ENCODE peak calls at places on chromosomes 3 and 15, in eight cellular contexts. Z is HCT116, K is heart right ventricle, M is endothelial cell, D is GM23338, F is hepatocyte, X is tibial artery, V is RWPE1. B is an unnamed sample.

GRCh38 chr3:145942052-145942451 is 218.9 kb downstream of the PLOD2 start:
- DNase-seq in Z (no peak), K (no peak), M (no peak), D (no peak), F (no peak), X (no peak), V (no peak), B (no peak)

GRCh38 chr3:52153389-52154096 is 680 bp downstream of the POC1A start:
- DNase-seq in Z (peak), K (no peak), M (no peak), D (peak), F (peak), X (no peak), V (peak), B (no peak)

GRCh38 chr3:181329024-181329423 is 339.5 kb upstream of the DNAJC19 start:
- DNase-seq in Z (no peak), K (no peak), M (no peak), D (no peak), F (no peak), X (no peak), V (no peak), B (no peak)

GRCh38 chr15:41932511-41932910 is 38.7 kb upstream of the SPTBN5 start:
- DNase-seq in Z (no peak), K (no peak), M (no peak), D (no peak), F (no peak), X (no peak), V (no peak), B (no peak)

GRCh38 chr3:188929138-188929537 is 242.6 kb upstream of the TPRG1 start:
- DNase-seq in Z (no peak), K (no peak), M (no peak), D (peak), F (peak), X (no peak), V (no peak), B (no peak)

GRCh38 chr3:71640549-71640948 is 57.0 kb upstream of the FOXP1 start:
- DNase-seq in Z (no peak), K (no peak), M (no peak), D (no peak), F (no peak), X (no peak), V (no peak), B (no peak)

GRCh38 chr3:169604568-169604967 is 58.9 kb downstream of the MECOM start:
- DNase-seq in Z (peak), K (no peak), M (no peak), D (peak), F (no peak), X (no peak), V (no peak), B (no peak)

GRCh38 chr3:186826316-186826977 is 16.1 kb upstream of the ADIPOQ start:
- DNase-seq in Z (no peak), K (no peak), M (no peak), D (peak), F (no peak), X (no peak), V (no peak), B (no peak)

DNA sequence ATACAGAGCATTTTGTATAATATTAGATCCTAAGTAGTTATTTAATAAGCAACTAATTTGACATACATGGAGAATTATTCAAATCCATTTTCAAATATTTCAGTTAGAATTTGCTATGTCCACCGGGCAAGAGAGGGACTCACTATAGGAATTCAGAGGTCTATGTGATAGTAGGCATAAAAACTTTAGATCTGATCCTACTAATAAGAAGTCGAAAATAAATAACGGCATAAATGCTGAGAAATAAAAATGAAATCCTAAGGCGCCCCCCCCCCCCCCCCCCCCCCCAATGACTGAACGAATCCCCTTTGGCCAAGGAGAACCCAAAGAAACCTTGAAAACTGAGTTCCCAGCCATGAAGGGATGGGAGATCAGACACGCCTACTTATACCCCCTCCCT is 80.6 kb downstream of the ZNF385D start:
- DNase-seq in Z (no peak), K (no peak), M (no peak), D (no peak), F (no peak), X (no peak), V (no peak), B (no peak)
- TF ChIP-seq CTCF in Z (no peak), K (no peak), M (no peak), D (no peak), F (no peak), X (no peak), V (no peak), B (no peak)

DNA sequence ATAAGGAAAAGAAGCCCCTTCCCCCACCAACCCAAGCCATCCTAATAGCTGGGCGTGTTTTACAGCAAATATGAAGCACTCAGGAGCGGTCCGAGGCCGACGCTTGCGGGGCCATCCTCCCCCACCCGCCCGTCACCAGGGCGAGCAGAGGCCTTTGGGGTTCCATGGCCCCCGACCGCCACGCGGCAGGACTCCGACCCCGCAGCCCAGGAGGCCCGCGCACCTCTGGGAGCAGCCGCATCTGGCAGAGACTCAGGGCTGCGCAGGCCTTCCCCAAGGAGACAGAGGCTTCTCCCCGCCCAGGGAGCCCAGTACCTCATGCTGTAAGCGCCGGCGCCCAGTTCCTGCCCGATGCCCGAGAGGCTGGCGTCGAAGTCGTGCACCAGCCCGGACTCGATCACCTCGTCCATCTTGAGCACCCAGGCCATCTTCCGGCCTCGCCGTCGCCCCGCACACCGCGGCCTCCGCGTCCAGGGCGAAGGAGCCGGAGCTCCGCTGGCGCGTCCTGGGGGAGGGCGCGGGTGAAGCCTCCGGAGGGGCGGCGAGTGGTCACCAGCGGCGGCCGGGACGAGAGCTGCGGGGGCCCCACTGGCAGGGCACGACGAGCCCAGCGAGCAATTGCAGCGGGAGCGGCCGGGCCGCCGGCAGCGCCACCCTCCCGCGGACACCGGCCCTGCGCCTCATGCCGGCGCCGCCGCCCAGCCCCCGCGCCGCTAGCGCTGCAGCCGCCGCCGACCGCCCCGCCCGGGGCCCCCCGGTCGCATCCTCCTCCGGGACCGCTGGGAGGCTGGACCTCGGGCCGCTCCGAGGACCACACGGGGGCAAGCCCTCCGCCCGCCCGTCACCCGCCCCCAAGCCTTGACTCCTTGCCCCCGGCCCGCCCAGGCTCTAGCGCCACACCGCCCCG is 531 bp downstream of the UBP1 start:
- DNase-seq in Z (no peak), K (peak), M (peak), D (peak), F (peak), X (peak), V (peak), B (peak)
- TF ChIP-seq CTCF in Z (no peak), K (peak), M (no peak), D (peak), F (peak), X (peak), V (peak), B (peak)

DNA sequence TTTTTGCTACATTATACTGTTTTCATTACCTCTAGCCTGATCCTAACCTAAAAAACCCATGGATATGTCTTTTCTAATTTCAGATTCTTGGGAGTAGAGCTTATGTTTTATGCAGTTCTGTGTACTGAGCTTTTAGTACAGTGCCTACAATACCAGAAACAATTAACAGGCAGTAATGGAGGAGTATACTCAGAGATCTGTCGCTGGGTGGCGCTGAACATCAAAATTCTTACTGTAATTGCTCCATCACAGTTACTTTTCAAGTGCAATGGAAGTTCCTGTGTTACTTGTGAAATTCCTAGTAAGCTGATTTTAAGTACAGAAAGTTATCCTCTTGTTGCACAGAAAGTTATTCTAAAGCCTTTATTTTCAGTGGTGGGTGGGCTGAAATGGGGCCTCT is 66.9 kb downstream of the RNF13 start:
- DNase-seq in Z (peak), K (peak), M (peak), D (peak), F (peak), X (peak), V (peak), B (peak)
- TF ChIP-seq CTCF in Z (peak), K (peak), M (peak), D (peak), F (peak), X (peak), V (peak), B (no peak)

GRCh38 chr3:190326930-190327329 is 4.7 kb upstream of the CLDN1 start:
- DNase-seq in Z (no peak), K (no peak), M (no peak), D (no peak), F (no peak), X (no peak), V (no peak), B (no peak)
- TF ChIP-seq CTCF in Z (no peak), K (peak), M (no peak), D (no peak), F (no peak), X (no peak), V (no peak), B (no peak)

GRCh38 chr3:86702381-86702958 is 288.5 kb downstream of the VGLL3 start:
- DNase-seq in Z (no peak), K (no peak), M (no peak), D (peak), F (no peak), X (no peak), V (peak), B (no peak)
- TF ChIP-seq CTCF in Z (peak), K (peak), M (peak), D (peak), F (peak), X (no peak), V (peak), B (peak)

GRCh38 chr3:79886204-79886603 is 118.4 kb upstream of the ROBO1 start:
- DNase-seq in Z (no peak), K (no peak), M (no peak), D (peak), F (peak), X (no peak), V (no peak), B (no peak)
- TF ChIP-seq CTCF in Z (no peak), K (no peak), M (no peak), D (no peak), F (no peak), X (no peak), V (no peak), B (no peak)

DNA sequence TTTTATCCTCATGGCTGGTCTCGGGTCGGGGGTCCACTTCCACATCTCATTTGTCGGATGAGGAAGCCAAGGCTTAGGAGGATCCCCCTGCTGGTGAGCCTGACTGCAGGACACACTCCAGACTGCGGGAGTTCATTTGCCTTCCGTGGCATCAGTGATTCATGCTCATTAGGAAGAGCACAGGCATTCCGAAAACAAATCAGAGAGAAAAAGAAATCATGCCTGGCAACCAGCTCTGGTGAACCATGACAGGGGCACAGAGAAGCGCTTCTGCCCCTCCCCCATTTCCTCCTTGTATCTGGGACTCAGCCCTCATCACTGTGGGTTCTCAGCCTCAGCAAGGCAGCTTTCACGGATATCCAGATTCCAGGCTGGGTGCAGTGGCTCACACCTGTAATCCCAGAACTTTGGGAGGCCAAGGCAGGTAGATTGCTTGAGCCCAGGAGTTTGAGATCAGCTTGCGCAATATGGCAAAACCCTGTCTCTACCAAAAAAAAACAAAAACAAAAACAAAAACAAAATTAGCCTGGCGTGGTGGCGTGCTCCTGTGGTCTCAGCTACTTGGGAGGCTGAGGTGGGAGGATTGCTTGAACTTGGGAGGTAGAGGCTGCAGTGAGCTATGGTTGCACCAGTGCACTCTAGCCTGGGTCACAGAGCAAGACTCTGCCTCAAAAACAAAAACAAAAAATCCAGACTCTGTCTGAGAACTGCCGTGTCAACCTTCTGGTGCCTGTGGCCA is 28.4 kb downstream of the IRAK2 start:
- DNase-seq in Z (no peak), K (no peak), M (peak), D (peak), F (peak), X (peak), V (peak), B (no peak)
- TF ChIP-seq CTCF in Z (peak), K (peak), M (peak), D (peak), F (no peak), X (peak), V (no peak), B (no peak)

DNA sequence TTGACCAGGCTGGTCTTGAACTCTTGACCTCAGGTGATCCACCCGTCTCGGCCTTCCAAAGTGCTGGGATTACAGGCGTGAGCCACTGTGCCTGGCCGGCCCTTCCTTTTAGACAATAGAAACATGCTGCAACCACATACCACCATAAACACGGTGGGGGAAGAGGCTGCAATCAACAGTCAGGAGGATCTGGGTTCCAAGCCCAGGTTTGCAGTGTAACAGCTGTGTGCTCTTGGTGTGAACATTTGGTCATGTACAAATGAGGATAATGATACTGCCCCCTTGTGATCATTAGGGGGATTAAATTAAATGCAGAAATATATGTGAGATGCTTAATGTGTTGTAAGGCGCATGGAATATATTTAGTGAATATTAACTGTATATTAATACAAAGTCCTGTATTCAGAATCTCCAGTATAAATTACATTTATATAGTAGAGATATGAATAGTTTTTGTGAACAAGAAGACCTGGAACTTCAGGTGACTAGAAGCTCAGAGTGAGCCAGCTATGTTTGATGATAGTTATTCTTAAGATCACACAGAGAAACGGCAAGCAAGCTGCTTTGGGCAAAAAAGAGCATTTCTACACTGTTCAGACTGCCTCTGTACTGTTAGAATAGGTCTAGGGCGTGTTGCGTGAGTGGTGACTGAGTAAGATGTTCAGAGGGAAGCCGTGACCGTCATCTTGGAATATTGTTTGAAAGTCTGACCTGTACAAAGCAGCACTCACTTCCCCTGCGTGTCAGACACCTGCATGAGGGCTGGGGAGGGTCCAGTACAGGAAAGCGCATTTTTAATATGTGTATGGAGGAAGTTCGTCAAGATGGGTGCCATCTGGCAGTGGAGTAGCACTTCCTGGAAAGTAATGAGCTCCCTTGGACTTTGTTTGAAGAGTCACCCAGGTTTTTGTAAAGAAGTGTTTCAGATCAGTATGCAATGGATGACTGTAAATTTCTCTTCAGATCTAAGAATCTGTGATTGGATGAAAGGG is 125.8 kb downstream of the PGPEP1L start:
- DNase-seq in Z (peak), K (no peak), M (peak), D (peak), F (peak), X (no peak), V (no peak), B (no peak)
- TF ChIP-seq CTCF in Z (peak), K (peak), M (peak), D (peak), F (peak), X (peak), V (no peak), B (peak)